ENCODE peak calls at places on chromosomes 2 and 18, in five cellular contexts. One of them, this sample, is unnamed.

GRCh38 chr18:50751490-50751889 is 68.3 kb downstream of the MRO start:
- DNase-seq in fibroblast of mammary gland: no peak
- DNase-seq in NCI-H1092 treated with DMSO at 0.1 percent for 48 hours: no peak
- DNase-seq in stimulated activated CD4-positive, alpha-beta T cell treated with anti-CD3 and anti-CD28 coated beads, Interleukin-15, amount 100 ng/mL, for 24 hours: no peak
- DNase-seq in mammary epithelial cell: no peak
- DNase-seq in this sample: no peak

GRCh38 chr2:39902103-39902502 is 123.0 kb upstream of the THUMPD2 start:
- DNase-seq in NCI-H1092 treated with DMSO at 0.1 percent for 48 hours: no peak
- DNase-seq in mammary epithelial cell: peak; percentile 67
- DNase-seq in stimulated activated CD4-positive, alpha-beta T cell treated with anti-CD3 and anti-CD28 coated beads, Interleukin-15, amount 100 ng/mL, for 24 hours: no peak
- DNase-seq in fibroblast of mammary gland: peak; percentile 84
- DNase-seq in this sample: no peak

GRCh38 chr2:2038746-2039530 is 292.1 kb downstream of the MYT1L start:
- DNase-seq in fibroblast of mammary gland: no peak
- DNase-seq in stimulated activated CD4-positive, alpha-beta T cell treated with anti-CD3 and anti-CD28 coated beads, Interleukin-15, amount 100 ng/mL, for 24 hours: no peak
- DNase-seq in NCI-H1092 treated with DMSO at 0.1 percent for 48 hours: no peak
- DNase-seq in mammary epithelial cell: no peak
- DNase-seq in this sample: no peak

GRCh38 chr2:238891667-238892500 is 44.0 kb downstream of the TWIST2 start:
- DNase-seq in fibroblast of mammary gland: no peak
- DNase-seq in mammary epithelial cell: no peak
- DNase-seq in stimulated activated CD4-positive, alpha-beta T cell treated with anti-CD3 and anti-CD28 coated beads, Interleukin-15, amount 100 ng/mL, for 24 hours: no peak
- DNase-seq in NCI-H1092 treated with DMSO at 0.1 percent for 48 hours: peak; percentile 63
- DNase-seq in this sample: no peak

GRCh38 chr2:86435531-86435930 is 5.6 kb upstream of the KDM3A start:
- DNase-seq in fibroblast of mammary gland: no peak
- DNase-seq in NCI-H1092 treated with DMSO at 0.1 percent for 48 hours: no peak
- DNase-seq in stimulated activated CD4-positive, alpha-beta T cell treated with anti-CD3 and anti-CD28 coated beads, Interleukin-15, amount 100 ng/mL, for 24 hours: no peak
- DNase-seq in mammary epithelial cell: no peak
- DNase-seq in this sample: no peak

GRCh38 chr2:5798083-5798482 is 105.9 kb downstream of the SOX11 start:
- DNase-seq in fibroblast of mammary gland: no peak
- DNase-seq in stimulated activated CD4-positive, alpha-beta T cell treated with anti-CD3 and anti-CD28 coated beads, Interleukin-15, amount 100 ng/mL, for 24 hours: no peak
- DNase-seq in NCI-H1092 treated with DMSO at 0.1 percent for 48 hours: no peak
- DNase-seq in mammary epithelial cell: no peak
- DNase-seq in this sample: no peak

GRCh38 chr18:10659594-10659993 is 133.8 kb downstream of the NAPG start:
- DNase-seq in fibroblast of mammary gland: no peak
- DNase-seq in mammary epithelial cell: no peak
- DNase-seq in stimulated activated CD4-positive, alpha-beta T cell treated with anti-CD3 and anti-CD28 coated beads, Interleukin-15, amount 100 ng/mL, for 24 hours: no peak
- DNase-seq in NCI-H1092 treated with DMSO at 0.1 percent for 48 hours: no peak
- DNase-seq in this sample: no peak

GRCh38 chr2:1722692-1723091 is 21.6 kb downstream of the PXDN start:
- DNase-seq in mammary epithelial cell: no peak
- DNase-seq in stimulated activated CD4-positive, alpha-beta T cell treated with anti-CD3 and anti-CD28 coated beads, Interleukin-15, amount 100 ng/mL, for 24 hours: no peak
- DNase-seq in NCI-H1092 treated with DMSO at 0.1 percent for 48 hours: no peak
- DNase-seq in fibroblast of mammary gland: no peak
- DNase-seq in this sample: no peak

GRCh38 chr2:174546519-174547506 is 50.8 kb downstream of the WIPF1 start:
- DNase-seq in mammary epithelial cell: peak; percentile 17
- DNase-seq in fibroblast of mammary gland: peak; percentile 38
- DNase-seq in stimulated activated CD4-positive, alpha-beta T cell treated with anti-CD3 and anti-CD28 coated beads, Interleukin-15, amount 100 ng/mL, for 24 hours: peak; percentile 50
- DNase-seq in NCI-H1092 treated with DMSO at 0.1 percent for 48 hours: peak; percentile 14
- DNase-seq in this sample: peak; percentile 16

GRCh38 chr2:189252991-189253680 is 73.6 kb upstream of the COL5A2 start:
- DNase-seq in mammary epithelial cell: no peak
- DNase-seq in stimulated activated CD4-positive, alpha-beta T cell treated with anti-CD3 and anti-CD28 coated beads, Interleukin-15, amount 100 ng/mL, for 24 hours: no peak
- DNase-seq in NCI-H1092 treated with DMSO at 0.1 percent for 48 hours: no peak
- DNase-seq in fibroblast of mammary gland: no peak
- DNase-seq in this sample: no peak

GRCh38 chr2:238841542-238842181 is 6.2 kb upstream of the TWIST2 start:
- DNase-seq in mammary epithelial cell: peak; percentile 23
- DNase-seq in fibroblast of mammary gland: no peak
- DNase-seq in NCI-H1092 treated with DMSO at 0.1 percent for 48 hours: no peak
- DNase-seq in stimulated activated CD4-positive, alpha-beta T cell treated with anti-CD3 and anti-CD28 coated beads, Interleukin-15, amount 100 ng/mL, for 24 hours: no peak
- DNase-seq in this sample: no peak

GRCh38 chr18:52670903-52671302 is 330.9 kb downstream of the DCC start:
- DNase-seq in mammary epithelial cell: peak; percentile 1
- DNase-seq in stimulated activated CD4-positive, alpha-beta T cell treated with anti-CD3 and anti-CD28 coated beads, Interleukin-15, amount 100 ng/mL, for 24 hours: no peak
- DNase-seq in NCI-H1092 treated with DMSO at 0.1 percent for 48 hours: peak; percentile 70
- DNase-seq in fibroblast of mammary gland: peak; percentile 1
- DNase-seq in this sample: no peak

GRCh38 chr2:238600506-238601432 is 174.0 kb downstream of the ASB1 start:
- DNase-seq in mammary epithelial cell: no peak
- DNase-seq in NCI-H1092 treated with DMSO at 0.1 percent for 48 hours: no peak
- DNase-seq in stimulated activated CD4-positive, alpha-beta T cell treated with anti-CD3 and anti-CD28 coated beads, Interleukin-15, amount 100 ng/mL, for 24 hours: no peak
- DNase-seq in fibroblast of mammary gland: no peak
- DNase-seq in this sample: no peak

GRCh38 chr2:173235947-173236803 is 118.5 kb upstream of the CDCA7 start:
- DNase-seq in mammary epithelial cell: no peak
- DNase-seq in NCI-H1092 treated with DMSO at 0.1 percent for 48 hours: no peak
- DNase-seq in stimulated activated CD4-positive, alpha-beta T cell treated with anti-CD3 and anti-CD28 coated beads, Interleukin-15, amount 100 ng/mL, for 24 hours: no peak
- DNase-seq in fibroblast of mammary gland: no peak
- DNase-seq in this sample: no peak

GRCh38 chr2:219344756-219345458 is 12.4 kb upstream of the RESP18 start:
- DNase-seq in mammary epithelial cell: no peak
- DNase-seq in fibroblast of mammary gland: no peak
- DNase-seq in NCI-H1092 treated with DMSO at 0.1 percent for 48 hours: peak; percentile 76
- DNase-seq in stimulated activated CD4-positive, alpha-beta T cell treated with anti-CD3 and anti-CD28 coated beads, Interleukin-15, amount 100 ng/mL, for 24 hours: no peak
- DNase-seq in this sample: peak; percentile 41

GRCh38 chr18:10320848-10321247 is 133.6 kb upstream of the APCDD1 start:
- DNase-seq in stimulated activated CD4-positive, alpha-beta T cell treated with anti-CD3 and anti-CD28 coated beads, Interleukin-15, amount 100 ng/mL, for 24 hours: no peak
- DNase-seq in NCI-H1092 treated with DMSO at 0.1 percent for 48 hours: no peak
- DNase-seq in mammary epithelial cell: peak; percentile 45
- DNase-seq in fibroblast of mammary gland: peak; percentile 85
- DNase-seq in this sample: peak; percentile 7

GRCh38 chr2:233807215-233807865 is 29.2 kb downstream of the MROH2A start:
- DNase-seq in NCI-H1092 treated with DMSO at 0.1 percent for 48 hours: no peak
- DNase-seq in stimulated activated CD4-positive, alpha-beta T cell treated with anti-CD3 and anti-CD28 coated beads, Interleukin-15, amount 100 ng/mL, for 24 hours: no peak
- DNase-seq in fibroblast of mammary gland: no peak
- DNase-seq in mammary epithelial cell: no peak
- DNase-seq in this sample: no peak

GRCh38 chr2:58870704-58871103 is 629.6 kb upstream of the FANCL start:
- DNase-seq in mammary epithelial cell: no peak
- DNase-seq in NCI-H1092 treated with DMSO at 0.1 percent for 48 hours: no peak
- DNase-seq in stimulated activated CD4-positive, alpha-beta T cell treated with anti-CD3 and anti-CD28 coated beads, Interleukin-15, amount 100 ng/mL, for 24 hours: no peak
- DNase-seq in fibroblast of mammary gland: no peak
- DNase-seq in this sample: no peak

GRCh38 chr2:174166261-174166660 is 82.1 kb downstream of the OLA1 start:
- DNase-seq in fibroblast of mammary gland: no peak
- DNase-seq in mammary epithelial cell: peak; percentile 12
- DNase-seq in NCI-H1092 treated with DMSO at 0.1 percent for 48 hours: no peak
- DNase-seq in stimulated activated CD4-positive, alpha-beta T cell treated with anti-CD3 and anti-CD28 coated beads, Interleukin-15, amount 100 ng/mL, for 24 hours: no peak
- DNase-seq in this sample: no peak

GRCh38 chr18:62852851-62853250 is 137.5 kb downstream of the PHLPP1 start:
- DNase-seq in stimulated activated CD4-positive, alpha-beta T cell treated with anti-CD3 and anti-CD28 coated beads, Interleukin-15, amount 100 ng/mL, for 24 hours: no peak
- DNase-seq in NCI-H1092 treated with DMSO at 0.1 percent for 48 hours: no peak
- DNase-seq in fibroblast of mammary gland: peak; percentile 48
- DNase-seq in mammary epithelial cell: peak; percentile 5
- DNase-seq in this sample: no peak

GRCh38 chr2:194319222-194319992 is 1337.6 kb upstream of the SLC39A10 start:
- DNase-seq in stimulated activated CD4-positive, alpha-beta T cell treated with anti-CD3 and anti-CD28 coated beads, Interleukin-15, amount 100 ng/mL, for 24 hours: no peak
- DNase-seq in NCI-H1092 treated with DMSO at 0.1 percent for 48 hours: no peak
- DNase-seq in mammary epithelial cell: no peak
- DNase-seq in fibroblast of mammary gland: no peak
- DNase-seq in this sample: no peak

GRCh38 chr2:151482310-151482709 is 72.6 kb downstream of the RIF1 start:
- DNase-seq in stimulated activated CD4-positive, alpha-beta T cell treated with anti-CD3 and anti-CD28 coated beads, Interleukin-15, amount 100 ng/mL, for 24 hours: peak; percentile 23
- DNase-seq in NCI-H1092 treated with DMSO at 0.1 percent for 48 hours: no peak
- DNase-seq in mammary epithelial cell: no peak
- DNase-seq in fibroblast of mammary gland: no peak
- DNase-seq in this sample: no peak

GRCh38 chr2:159605441-159606178 is 10.7 kb downstream of the BAZ2B start:
- DNase-seq in NCI-H1092 treated with DMSO at 0.1 percent for 48 hours: no peak
- DNase-seq in fibroblast of mammary gland: no peak
- DNase-seq in mammary epithelial cell: no peak
- DNase-seq in stimulated activated CD4-positive, alpha-beta T cell treated with anti-CD3 and anti-CD28 coated beads, Interleukin-15, amount 100 ng/mL, for 24 hours: no peak
- DNase-seq in this sample: no peak

GRCh38 chr18:41038071-41038470 is 917.0 kb upstream of the PIK3C3 start:
- DNase-seq in NCI-H1092 treated with DMSO at 0.1 percent for 48 hours: no peak
- DNase-seq in fibroblast of mammary gland: no peak
- DNase-seq in mammary epithelial cell: peak; percentile 4
- DNase-seq in stimulated activated CD4-positive, alpha-beta T cell treated with anti-CD3 and anti-CD28 coated beads, Interleukin-15, amount 100 ng/mL, for 24 hours: no peak
- DNase-seq in this sample: no peak

This sample was measured in tibial nerve.